ENCODE peak calls at places on chromosomes 6 and 20, in four cellular contexts. One of them, this sample, is unnamed.
A peak's percentile ranks its signal among the peaks of the same experiment; 100 is the strongest.

GRCh38 chr6:108948252-108948651 is 100.0 kb downstream of the ARMC2 start:
- DNase-seq in CD8-positive, alpha-beta T cell: no peak
- DNase-seq in psoas muscle: no peak
- DNase-seq in thyroid gland: peak; percentile 92
- DNase-seq in this sample: no peak

GRCh38 chr6:131029661-131030297 is 33.3 kb downstream of the EPB41L2 start:
- DNase-seq in CD8-positive, alpha-beta T cell: no peak
- DNase-seq in psoas muscle: no peak
- DNase-seq in thyroid gland: no peak
- DNase-seq in this sample: peak; percentile 14

GRCh38 chr20:53575481-53576194 is 18.0 kb downstream of the ZNF217 start:
- DNase-seq in CD8-positive, alpha-beta T cell: no peak
- DNase-seq in psoas muscle: no peak
- DNase-seq in thyroid gland: no peak
- DNase-seq in this sample: no peak

GRCh38 chr6:74879234-74879633 is 326.6 kb downstream of the COL12A1 start:
- DNase-seq in CD8-positive, alpha-beta T cell: no peak
- DNase-seq in psoas muscle: no peak
- DNase-seq in thyroid gland: no peak
- DNase-seq in this sample: peak; percentile 6

GRCh38 chr20:10665027-10665561 is 8.7 kb downstream of the JAG1 start:
- DNase-seq in CD8-positive, alpha-beta T cell: no peak
- DNase-seq in psoas muscle: no peak
- DNase-seq in thyroid gland: no peak
- DNase-seq in this sample: no peak

GRCh38 chr6:170086639-170087420 is 204.0 kb downstream of the DLL1 start:
- DNase-seq in CD8-positive, alpha-beta T cell: no peak
- DNase-seq in psoas muscle: no peak
- DNase-seq in thyroid gland: no peak
- DNase-seq in this sample: no peak

GRCh38 chr6:41527721-41528408 is 18.3 kb upstream of the FOXP4 start:
- DNase-seq in CD8-positive, alpha-beta T cell: no peak
- DNase-seq in psoas muscle: no peak
- DNase-seq in thyroid gland: peak; percentile 64
- DNase-seq in this sample: no peak

GRCh38 chr6:128848169-128848935 is 34.6 kb upstream of the LAMA2 start:
- DNase-seq in CD8-positive, alpha-beta T cell: no peak
- DNase-seq in psoas muscle: no peak
- DNase-seq in thyroid gland: no peak
- DNase-seq in this sample: no peak

GRCh38 chr20:2244993-2245392 is 50.8 kb upstream of the TGM3 start:
- DNase-seq in CD8-positive, alpha-beta T cell: no peak
- DNase-seq in psoas muscle: no peak
- DNase-seq in thyroid gland: no peak
- DNase-seq in this sample: no peak

GRCh38 chr6:167515873-167516507 is 191.1 kb downstream of the TTLL2 start:
- DNase-seq in CD8-positive, alpha-beta T cell: no peak
- DNase-seq in psoas muscle: no peak
- DNase-seq in thyroid gland: no peak
- DNase-seq in this sample: no peak

GRCh38 chr6:398558-399078 is 7.1 kb downstream of the IRF4 start:
- DNase-seq in CD8-positive, alpha-beta T cell: no peak
- DNase-seq in psoas muscle: no peak
- DNase-seq in thyroid gland: no peak
- DNase-seq in this sample: no peak

GRCh38 chr6:89972024-89972381 is 77.7 kb downstream of the GJA10 start:
- DNase-seq in CD8-positive, alpha-beta T cell: no peak
- DNase-seq in psoas muscle: peak; percentile 28
- DNase-seq in thyroid gland: no peak
- DNase-seq in this sample: no peak

GRCh38 chr6:156889469-156889868 is 112.3 kb downstream of the ARID1B start:
- DNase-seq in CD8-positive, alpha-beta T cell: no peak
- DNase-seq in psoas muscle: no peak
- DNase-seq in thyroid gland: no peak
- DNase-seq in this sample: no peak

GRCh38 chr6:106473807-106474206 is 113.3 kb downstream of the CRYBG1 start:
- DNase-seq in CD8-positive, alpha-beta T cell: no peak
- DNase-seq in psoas muscle: no peak
- DNase-seq in thyroid gland: no peak
- DNase-seq in this sample: no peak

GRCh38 chr6:107690864-107691661 is 133.1 kb downstream of the SCML4 start:
- DNase-seq in CD8-positive, alpha-beta T cell: no peak
- DNase-seq in psoas muscle: no peak
- DNase-seq in thyroid gland: no peak
- DNase-seq in this sample: no peak

GRCh38 chr6:93417421-93417996 is 1.9 kb downstream of the EPHA7 start:
- DNase-seq in CD8-positive, alpha-beta T cell: no peak
- DNase-seq in psoas muscle: no peak
- DNase-seq in thyroid gland: no peak
- DNase-seq in this sample: no peak

GRCh38 chr6:43420012-43420411 is 7.3 kb upstream of the ABCC10 start:
- DNase-seq in CD8-positive, alpha-beta T cell: no peak
- DNase-seq in psoas muscle: no peak
- DNase-seq in thyroid gland: no peak
- DNase-seq in this sample: no peak

GRCh38 chr20:59004493-59004762 is 2.6 kb downstream of the CTSZ start:
- DNase-seq in CD8-positive, alpha-beta T cell: peak; percentile 66
- DNase-seq in psoas muscle: peak; percentile 49
- DNase-seq in thyroid gland: peak; percentile 24
- DNase-seq in this sample: no peak

GRCh38 chr6:42226251-42227143 is 8.8 kb upstream of the MRPS10 start:
- DNase-seq in CD8-positive, alpha-beta T cell: no peak
- DNase-seq in psoas muscle: no peak
- DNase-seq in thyroid gland: no peak
- DNase-seq in this sample: no peak

DNA sequence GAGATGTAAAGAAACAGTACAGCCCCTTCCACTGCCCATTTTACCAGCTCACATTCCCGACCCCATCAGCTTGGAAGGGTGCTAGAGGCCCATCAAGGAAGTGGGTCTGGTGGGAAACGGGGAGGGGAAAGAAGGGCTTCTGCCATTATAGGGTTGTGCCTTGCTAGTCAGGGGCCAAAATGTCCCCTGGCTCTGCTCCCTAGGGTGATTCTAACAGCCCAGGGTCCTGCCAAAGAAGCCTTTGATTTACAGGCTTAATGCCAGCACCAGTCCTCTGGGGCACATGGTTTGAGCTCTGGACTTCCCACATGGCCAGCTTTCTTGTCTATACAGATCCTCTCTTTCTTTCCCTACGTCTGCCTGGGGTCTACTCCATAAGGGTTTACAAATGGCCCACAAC is 10.6 kb upstream of the ZNF76 start:
- DNase-seq in CD8-positive, alpha-beta T cell: no peak
- DNase-seq in psoas muscle: no peak
- DNase-seq in thyroid gland: no peak
- DNase-seq in this sample: no peak
- H3K36me3 ChIP-seq in CD8-positive, alpha-beta T cell: no peaks in the 10 kb centered on the region
- H3K36me3 ChIP-seq in psoas muscle: peaks cover 6% of the 10 kb centered on the region
- H3K36me3 ChIP-seq in thyroid gland: peaks cover 30% of the 10 kb centered on the region
- H3K36me3 ChIP-seq in this sample: peaks cover 4% of the 10 kb centered on the region

DNA sequence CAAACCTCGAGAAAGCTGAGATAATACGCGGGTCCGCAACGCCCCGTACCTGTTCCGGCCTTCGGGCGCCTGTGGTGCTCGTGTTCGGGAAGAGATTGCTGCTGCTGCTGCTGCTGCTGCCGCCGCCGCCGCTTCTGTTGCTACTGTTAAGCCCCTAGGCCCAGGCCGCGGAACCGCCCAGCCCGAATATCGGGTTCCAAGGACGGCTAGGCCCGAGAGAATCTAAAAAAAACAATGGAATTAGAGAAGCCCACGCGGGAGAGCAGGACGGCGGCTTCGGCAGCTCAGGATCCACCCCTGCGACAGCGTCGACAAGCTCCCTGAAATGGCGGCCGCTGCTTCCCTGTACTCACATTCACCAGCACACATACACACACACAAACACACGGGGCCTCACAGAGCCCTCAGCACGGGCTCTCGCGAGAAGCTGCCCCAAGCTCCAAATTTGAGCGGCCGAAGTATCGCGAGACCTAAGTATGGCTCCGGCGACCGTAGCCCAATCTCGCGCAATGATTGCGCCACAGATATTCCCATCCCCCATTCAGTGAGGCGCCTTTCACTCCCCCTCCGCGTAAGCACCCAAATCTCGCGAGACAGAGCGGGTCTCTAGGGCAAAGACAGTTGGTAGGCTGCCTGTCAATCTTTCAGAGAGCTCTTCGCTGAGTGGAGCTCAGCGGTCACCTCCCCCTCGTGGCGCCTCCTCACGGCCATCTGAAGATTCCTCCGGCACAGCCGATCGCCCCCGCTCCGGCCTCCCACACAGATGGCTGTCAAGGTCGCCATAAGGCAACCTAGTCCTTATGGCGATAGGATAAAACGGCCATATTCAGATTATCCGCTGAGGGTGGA is at the start of gene RBM39:
- DNase-seq in CD8-positive, alpha-beta T cell: peak; percentile 100
- DNase-seq in psoas muscle: peak; percentile 99
- DNase-seq in thyroid gland: peak; percentile 100
- DNase-seq in this sample: peak; percentile 97
- TF ChIP-seq CTCF in CD8-positive, alpha-beta T cell: peak; percentile 44
- TF ChIP-seq CTCF in psoas muscle: peak; percentile 41
- TF ChIP-seq CTCF in thyroid gland: peak; percentile 42
- TF ChIP-seq CTCF in this sample: peak; percentile 15

GRCh38 chr20:50578061-50578777 is 68.0 kb downstream of the PTPN1 start:
- DNase-seq in CD8-positive, alpha-beta T cell: no peak
- DNase-seq in psoas muscle: no peak
- DNase-seq in thyroid gland: no peak
- DNase-seq in this sample: no peak

GRCh38 chr20:50574586-50574985 is 64.4 kb downstream of the PTPN1 start:
- DNase-seq in CD8-positive, alpha-beta T cell: no peak
- DNase-seq in psoas muscle: no peak
- DNase-seq in thyroid gland: no peak
- DNase-seq in this sample: no peak

GRCh38 chr20:50577175-50578018 is 67.2 kb downstream of the PTPN1 start:
- DNase-seq in CD8-positive, alpha-beta T cell: no peak
- DNase-seq in psoas muscle: peak; percentile 84
- DNase-seq in thyroid gland: peak; percentile 91
- DNase-seq in this sample: no peak

GRCh38 chr20:50574108-50574507 is 63.9 kb downstream of the PTPN1 start:
- DNase-seq in CD8-positive, alpha-beta T cell: no peak
- DNase-seq in psoas muscle: no peak
- DNase-seq in thyroid gland: no peak
- DNase-seq in this sample: no peak

GRCh38 chr20:50575869-50576720 is 65.9 kb downstream of the PTPN1 start:
- DNase-seq in CD8-positive, alpha-beta T cell: peak; percentile 58
- DNase-seq in psoas muscle: peak; percentile 70
- DNase-seq in thyroid gland: peak; percentile 75
- DNase-seq in this sample: peak; percentile 39
- H3K36me3 ChIP-seq in CD8-positive, alpha-beta T cell: peaks cover 55% of the 10 kb centered on the region
- H3K36me3 ChIP-seq in psoas muscle: peaks cover 52% of the 10 kb centered on the region
- H3K36me3 ChIP-seq in thyroid gland: peaks cover 40% of the 10 kb centered on the region
- H3K36me3 ChIP-seq in this sample: peaks cover 60% of the 10 kb centered on the region

GRCh38 chr6:3239110-3239830 is 11.8 kb upstream of the TUBB2B start:
- DNase-seq in CD8-positive, alpha-beta T cell: no peak
- DNase-seq in psoas muscle: no peak
- DNase-seq in thyroid gland: no peak
- DNase-seq in this sample: no peak
- TF ChIP-seq CTCF in CD8-positive, alpha-beta T cell: no peak
- TF ChIP-seq CTCF in psoas muscle: no peak
- TF ChIP-seq CTCF in thyroid gland: no peak
- TF ChIP-seq CTCF in this sample: no peak

GRCh38 chr20:37228111-37228510 is 33.5 kb downstream of the GHRH start:
- DNase-seq in CD8-positive, alpha-beta T cell: no peak
- DNase-seq in psoas muscle: no peak
- DNase-seq in thyroid gland: no peak
- DNase-seq in this sample: no peak

GRCh38 chr20:37229300-37229699 is 32.3 kb downstream of the GHRH start:
- DNase-seq in CD8-positive, alpha-beta T cell: no peak
- DNase-seq in psoas muscle: no peak
- DNase-seq in thyroid gland: no peak
- DNase-seq in this sample: no peak

GRCh38 chr20:37225146-37225545 is 36.5 kb downstream of the GHRH start:
- DNase-seq in CD8-positive, alpha-beta T cell: no peak
- DNase-seq in psoas muscle: no peak
- DNase-seq in thyroid gland: peak; percentile 45
- DNase-seq in this sample: no peak

GRCh38 chr20:37228656-37229055 is 33.0 kb downstream of the GHRH start:
- DNase-seq in CD8-positive, alpha-beta T cell: no peak
- DNase-seq in psoas muscle: no peak
- DNase-seq in thyroid gland: no peak
- DNase-seq in this sample: no peak

GRCh38 chr20:37226889-37227288 is 34.7 kb downstream of the GHRH start:
- DNase-seq in CD8-positive, alpha-beta T cell: no peak
- DNase-seq in psoas muscle: peak; percentile 25
- DNase-seq in thyroid gland: peak; percentile 37
- DNase-seq in this sample: no peak
- H3K36me3 ChIP-seq in CD8-positive, alpha-beta T cell: peaks cover 82% of the 10 kb centered on the region
- H3K36me3 ChIP-seq in psoas muscle: peaks cover 86% of the 10 kb centered on the region
- H3K36me3 ChIP-seq in thyroid gland: peaks cover 79% of the 10 kb centered on the region
- H3K36me3 ChIP-seq in this sample: peaks cover 44% of the 10 kb centered on the region

GRCh38 chr6:150079604-150080003 is 10.7 kb upstream of the ULBP3 start:
- DNase-seq in CD8-positive, alpha-beta T cell: peak; percentile 36
- DNase-seq in psoas muscle: no peak
- DNase-seq in thyroid gland: no peak
- DNase-seq in this sample: no peak
- TF ChIP-seq CTCF in CD8-positive, alpha-beta T cell: no peak
- TF ChIP-seq CTCF in psoas muscle: no peak
- TF ChIP-seq CTCF in thyroid gland: no peak
- TF ChIP-seq CTCF in this sample: no peak

DNA sequence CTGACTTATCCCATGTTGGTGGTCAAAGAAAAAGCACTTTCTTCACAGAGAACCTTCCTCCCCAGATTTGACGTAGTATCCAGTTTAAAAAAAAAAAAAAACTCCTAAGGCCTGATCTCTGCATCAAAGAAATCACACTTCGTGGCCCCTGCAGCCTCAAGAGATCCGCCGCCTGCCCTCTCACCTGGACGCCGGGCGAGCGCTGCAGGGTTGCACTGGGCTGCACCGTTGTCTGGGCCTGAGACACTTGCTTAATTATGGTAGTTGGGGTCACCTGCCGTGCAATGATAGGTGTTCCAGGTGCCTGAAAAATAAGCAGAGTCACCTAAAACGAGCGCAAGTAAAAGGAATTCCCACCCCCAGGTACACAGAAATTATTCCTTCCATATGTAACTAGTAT is 53.0 kb downstream of the TAF4 start:
- DNase-seq in CD8-positive, alpha-beta T cell: no peak
- DNase-seq in psoas muscle: no peak
- DNase-seq in thyroid gland: no peak
- DNase-seq in this sample: no peak
- H3K36me3 ChIP-seq in CD8-positive, alpha-beta T cell: peaks cover 18% of the 10 kb centered on the region
- H3K36me3 ChIP-seq in psoas muscle: peaks cover 47% of the 10 kb centered on the region
- H3K36me3 ChIP-seq in thyroid gland: peaks cover 34% of the 10 kb centered on the region
- H3K36me3 ChIP-seq in this sample: peaks cover 12% of the 10 kb centered on the region

This sample was measured in GM06990.